ENCODE peak calls at places on chromosome 9, in seven cellular contexts. One of them, this sample, is unnamed.

GRCh38 chr9:68979538-68980314 is 34.2 kb downstream of the PRKACG start:
- DNase-seq in body of pancreas: no peak
- DNase-seq in heart left ventricle: peak
- DNase-seq in NCI-H82: no peak
- DNase-seq in omental fat pad: no peak
- DNase-seq in activated T-helper 2 cell treated with anti-CD3 and anti-CD28 coated beads, Interferon-gamma antibody, Interleukin-2, Interleukin-4, amounts not matched to agents 10 μg/mL and 5 μg/mL and 100 μg/mL, durations not matched to agents 14 hours and 24 hours and 36 hours: peak
- DNase-seq in AG04449: no peak
- DNase-seq in this sample: no peak

GRCh38 chr9:84772511-84772910 is 103.0 kb downstream of the NTRK2 start:
- DNase-seq in omental fat pad: no peak
- DNase-seq in body of pancreas: no peak
- DNase-seq in NCI-H82: no peak
- DNase-seq in activated T-helper 2 cell treated with anti-CD3 and anti-CD28 coated beads, Interferon-gamma antibody, Interleukin-2, Interleukin-4, amounts not matched to agents 10 μg/mL and 5 μg/mL and 100 μg/mL, durations not matched to agents 14 hours and 24 hours and 36 hours: no peak
- DNase-seq in heart left ventricle: no peak
- DNase-seq in AG04449: no peak
- DNase-seq in this sample: no peak

GRCh38 chr9:101432171-101432570 is 3.4 kb downstream of the ALDOB start:
- DNase-seq in body of pancreas: no peak
- DNase-seq in omental fat pad: no peak
- DNase-seq in heart left ventricle: no peak
- DNase-seq in activated T-helper 2 cell treated with anti-CD3 and anti-CD28 coated beads, Interferon-gamma antibody, Interleukin-2, Interleukin-4, amounts not matched to agents 10 μg/mL and 5 μg/mL and 100 μg/mL, durations not matched to agents 14 hours and 24 hours and 36 hours: no peak
- DNase-seq in NCI-H82: no peak
- DNase-seq in AG04449: no peak
- DNase-seq in this sample: no peak

GRCh38 chr9:114906922-114907571 is 23.3 kb downstream of the TNFSF8 start:
- DNase-seq in NCI-H82: peak
- DNase-seq in body of pancreas: peak
- DNase-seq in heart left ventricle: no peak
- DNase-seq in AG04449: no peak
- DNase-seq in omental fat pad: no peak
- DNase-seq in activated T-helper 2 cell treated with anti-CD3 and anti-CD28 coated beads, Interferon-gamma antibody, Interleukin-2, Interleukin-4, amounts not matched to agents 10 μg/mL and 5 μg/mL and 100 μg/mL, durations not matched to agents 14 hours and 24 hours and 36 hours: no peak
- DNase-seq in this sample: no peak

GRCh38 chr9:37839491-37840461 is 39.2 kb downstream of the DCAF10 start:
- DNase-seq in activated T-helper 2 cell treated with anti-CD3 and anti-CD28 coated beads, Interferon-gamma antibody, Interleukin-2, Interleukin-4, amounts not matched to agents 10 μg/mL and 5 μg/mL and 100 μg/mL, durations not matched to agents 14 hours and 24 hours and 36 hours: no peak
- DNase-seq in omental fat pad: no peak
- DNase-seq in body of pancreas: no peak
- DNase-seq in AG04449: no peak
- DNase-seq in NCI-H82: no peak
- DNase-seq in heart left ventricle: no peak
- DNase-seq in this sample: no peak

GRCh38 chr9:117784996-117785395 is 80.8 kb downstream of the TLR4 start:
- DNase-seq in heart left ventricle: no peak
- DNase-seq in NCI-H82: peak
- DNase-seq in body of pancreas: no peak
- DNase-seq in omental fat pad: no peak
- DNase-seq in activated T-helper 2 cell treated with anti-CD3 and anti-CD28 coated beads, Interferon-gamma antibody, Interleukin-2, Interleukin-4, amounts not matched to agents 10 μg/mL and 5 μg/mL and 100 μg/mL, durations not matched to agents 14 hours and 24 hours and 36 hours: no peak
- DNase-seq in AG04449: no peak
- DNase-seq in this sample: no peak

GRCh38 chr9:131657031-131657377 is 82.9 kb downstream of the RAPGEF1 start:
- DNase-seq in body of pancreas: no peak
- DNase-seq in AG04449: no peak
- DNase-seq in omental fat pad: no peak
- DNase-seq in activated T-helper 2 cell treated with anti-CD3 and anti-CD28 coated beads, Interferon-gamma antibody, Interleukin-2, Interleukin-4, amounts not matched to agents 10 μg/mL and 5 μg/mL and 100 μg/mL, durations not matched to agents 14 hours and 24 hours and 36 hours: no peak
- DNase-seq in NCI-H82: no peak
- DNase-seq in heart left ventricle: no peak
- DNase-seq in this sample: no peak

GRCh38 chr9:106613250-106613737 is 249.7 kb upstream of the ZNF462 start:
- DNase-seq in AG04449: no peak
- DNase-seq in NCI-H82: no peak
- DNase-seq in activated T-helper 2 cell treated with anti-CD3 and anti-CD28 coated beads, Interferon-gamma antibody, Interleukin-2, Interleukin-4, amounts not matched to agents 10 μg/mL and 5 μg/mL and 100 μg/mL, durations not matched to agents 14 hours and 24 hours and 36 hours: no peak
- DNase-seq in omental fat pad: no peak
- DNase-seq in body of pancreas: peak
- DNase-seq in heart left ventricle: peak
- DNase-seq in this sample: no peak

GRCh38 chr9:125747765-125748510 is 765 bp downstream of the PBX3 start:
- DNase-seq in AG04449: no peak
- DNase-seq in omental fat pad: no peak
- DNase-seq in activated T-helper 2 cell treated with anti-CD3 and anti-CD28 coated beads, Interferon-gamma antibody, Interleukin-2, Interleukin-4, amounts not matched to agents 10 μg/mL and 5 μg/mL and 100 μg/mL, durations not matched to agents 14 hours and 24 hours and 36 hours: peak
- DNase-seq in body of pancreas: peak
- DNase-seq in NCI-H82: peak
- DNase-seq in heart left ventricle: peak
- DNase-seq in this sample: no peak

GRCh38 chr9:74773886-74774479 is 113.7 kb downstream of the TRPM6 start:
- DNase-seq in omental fat pad: peak
- DNase-seq in heart left ventricle: peak
- DNase-seq in body of pancreas: peak
- DNase-seq in AG04449: peak
- DNase-seq in NCI-H82: peak
- DNase-seq in activated T-helper 2 cell treated with anti-CD3 and anti-CD28 coated beads, Interferon-gamma antibody, Interleukin-2, Interleukin-4, amounts not matched to agents 10 μg/mL and 5 μg/mL and 100 μg/mL, durations not matched to agents 14 hours and 24 hours and 36 hours: peak
- DNase-seq in this sample: peak

GRCh38 chr9:21782207-21782606 is 20.2 kb upstream of the MTAP start:
- DNase-seq in NCI-H82: no peak
- DNase-seq in activated T-helper 2 cell treated with anti-CD3 and anti-CD28 coated beads, Interferon-gamma antibody, Interleukin-2, Interleukin-4, amounts not matched to agents 10 μg/mL and 5 μg/mL and 100 μg/mL, durations not matched to agents 14 hours and 24 hours and 36 hours: no peak
- DNase-seq in AG04449: no peak
- DNase-seq in heart left ventricle: no peak
- DNase-seq in omental fat pad: no peak
- DNase-seq in body of pancreas: no peak
- DNase-seq in this sample: no peak

GRCh38 chr9:72996106-72996505 is 43.3 kb upstream of the ALDH1A1 start:
- DNase-seq in omental fat pad: no peak
- DNase-seq in heart left ventricle: no peak
- DNase-seq in body of pancreas: no peak
- DNase-seq in activated T-helper 2 cell treated with anti-CD3 and anti-CD28 coated beads, Interferon-gamma antibody, Interleukin-2, Interleukin-4, amounts not matched to agents 10 μg/mL and 5 μg/mL and 100 μg/mL, durations not matched to agents 14 hours and 24 hours and 36 hours: no peak
- DNase-seq in AG04449: no peak
- DNase-seq in NCI-H82: no peak
- DNase-seq in this sample: no peak

GRCh38 chr9:128689293-128689770 is 310 bp downstream of the SET start:
- DNase-seq in activated T-helper 2 cell treated with anti-CD3 and anti-CD28 coated beads, Interferon-gamma antibody, Interleukin-2, Interleukin-4, amounts not matched to agents 10 μg/mL and 5 μg/mL and 100 μg/mL, durations not matched to agents 14 hours and 24 hours and 36 hours: no peak
- DNase-seq in omental fat pad: no peak
- DNase-seq in heart left ventricle: peak
- DNase-seq in NCI-H82: peak
- DNase-seq in AG04449: no peak
- DNase-seq in body of pancreas: peak
- DNase-seq in this sample: no peak

GRCh38 chr9:128724744-128725211 is 851 bp upstream of the ZDHHC12 start:
- DNase-seq in AG04449: no peak
- DNase-seq in body of pancreas: peak
- DNase-seq in activated T-helper 2 cell treated with anti-CD3 and anti-CD28 coated beads, Interferon-gamma antibody, Interleukin-2, Interleukin-4, amounts not matched to agents 10 μg/mL and 5 μg/mL and 100 μg/mL, durations not matched to agents 14 hours and 24 hours and 36 hours: peak
- DNase-seq in heart left ventricle: peak
- DNase-seq in omental fat pad: no peak
- DNase-seq in NCI-H82: peak
- DNase-seq in this sample: peak

GRCh38 chr9:74500584-74500924 is 3.4 kb downstream of the RORB start:
- DNase-seq in NCI-H82: no peak
- DNase-seq in heart left ventricle: peak
- DNase-seq in AG04449: no peak
- DNase-seq in omental fat pad: no peak
- DNase-seq in activated T-helper 2 cell treated with anti-CD3 and anti-CD28 coated beads, Interferon-gamma antibody, Interleukin-2, Interleukin-4, amounts not matched to agents 10 μg/mL and 5 μg/mL and 100 μg/mL, durations not matched to agents 14 hours and 24 hours and 36 hours: no peak
- DNase-seq in body of pancreas: no peak
- DNase-seq in this sample: no peak